ENCODE peak calls at places on chromosomes 7 and 10, in six cellular contexts. One of them, this sample, is unnamed. For H3K4me1, the result is how much of the 10 kb centered on the place peaks cover.

GRCh38 chr10:1939016-1939415 is 201.7 kb upstream of the ADARB2 start:
- DNase-seq in endothelial cell of umbilical vein: no peak
- DNase-seq in hepatocyte: no peak
- DNase-seq in neuronal stem cell: no peak
- DNase-seq in mammary epithelial cell: no peak
- DNase-seq in astrocyte: no peak
- DNase-seq in this sample: no peak

GRCh38 chr10:23390809-23391208 is 46.2 kb upstream of the C10orf67 start:
- DNase-seq in hepatocyte: no peak
- DNase-seq in astrocyte: no peak
- DNase-seq in neuronal stem cell: no peak
- DNase-seq in endothelial cell of umbilical vein: no peak
- DNase-seq in mammary epithelial cell: no peak
- DNase-seq in this sample: no peak

GRCh38 chr10:93420091-93420490 is 62.0 kb downstream of the MYOF start:
- DNase-seq in mammary epithelial cell: no peak
- DNase-seq in endothelial cell of umbilical vein: no peak
- DNase-seq in neuronal stem cell: peak
- DNase-seq in hepatocyte: no peak
- DNase-seq in astrocyte: peak
- DNase-seq in this sample: no peak

GRCh38 chr7:106045592-106045991 is 66.5 kb downstream of the SYPL1 start:
- DNase-seq in astrocyte: peak
- DNase-seq in mammary epithelial cell: no peak
- DNase-seq in neuronal stem cell: no peak
- DNase-seq in hepatocyte: no peak
- DNase-seq in endothelial cell of umbilical vein: no peak
- DNase-seq in this sample: no peak

GRCh38 chr7:112630565-112630964 is 149.8 kb downstream of the LSMEM1 start:
- DNase-seq in astrocyte: peak
- DNase-seq in hepatocyte: no peak
- DNase-seq in mammary epithelial cell: peak
- DNase-seq in neuronal stem cell: no peak
- DNase-seq in endothelial cell of umbilical vein: peak
- DNase-seq in this sample: no peak

GRCh38 chr10:123044391-123044790 is 35.6 kb downstream of the ACADSB start:
- DNase-seq in endothelial cell of umbilical vein: peak
- DNase-seq in mammary epithelial cell: peak
- DNase-seq in hepatocyte: no peak
- DNase-seq in astrocyte: no peak
- DNase-seq in neuronal stem cell: no peak
- DNase-seq in this sample: no peak

GRCh38 chr10:127428385-127428980 is 120.6 kb upstream of the NPS start:
- DNase-seq in astrocyte: no peak
- DNase-seq in hepatocyte: no peak
- DNase-seq in endothelial cell of umbilical vein: no peak
- DNase-seq in mammary epithelial cell: no peak
- DNase-seq in neuronal stem cell: no peak
- DNase-seq in this sample: no peak

GRCh38 chr10:17838080-17838634 is 29.0 kb downstream of the MRC1 start:
- DNase-seq in endothelial cell of umbilical vein: no peak
- DNase-seq in neuronal stem cell: no peak
- DNase-seq in mammary epithelial cell: no peak
- DNase-seq in astrocyte: no peak
- DNase-seq in hepatocyte: no peak
- DNase-seq in this sample: no peak

GRCh38 chr7:79823246-79823951 is 311.2 kb upstream of the GNAI1 start:
- DNase-seq in neuronal stem cell: no peak
- DNase-seq in hepatocyte: no peak
- DNase-seq in mammary epithelial cell: no peak
- DNase-seq in astrocyte: peak
- DNase-seq in endothelial cell of umbilical vein: no peak
- DNase-seq in this sample: no peak

GRCh38 chr10:42865716-42866114 is 83.1 kb downstream of the BMS1 start:
- DNase-seq in hepatocyte: no peak
- DNase-seq in astrocyte: no peak
- DNase-seq in endothelial cell of umbilical vein: no peak
- DNase-seq in mammary epithelial cell: no peak
- DNase-seq in neuronal stem cell: no peak
- DNase-seq in this sample: no peak

GRCh38 chr10:42866115-42866995 is 83.8 kb downstream of the BMS1 start:
- DNase-seq in endothelial cell of umbilical vein: peak
- DNase-seq in neuronal stem cell: peak
- DNase-seq in hepatocyte: peak
- DNase-seq in mammary epithelial cell: peak
- DNase-seq in astrocyte: peak
- DNase-seq in this sample: no peak

GRCh38 chr10:42868530-42868929 is 85.9 kb downstream of the BMS1 start:
- DNase-seq in astrocyte: no peak
- DNase-seq in hepatocyte: no peak
- DNase-seq in mammary epithelial cell: no peak
- DNase-seq in endothelial cell of umbilical vein: no peak
- DNase-seq in neuronal stem cell: no peak
- DNase-seq in this sample: no peak

GRCh38 chr10:42867571-42867970 is 85.0 kb downstream of the BMS1 start:
- DNase-seq in endothelial cell of umbilical vein: no peak
- DNase-seq in neuronal stem cell: no peak
- DNase-seq in hepatocyte: no peak
- DNase-seq in astrocyte: no peak
- DNase-seq in mammary epithelial cell: no peak
- DNase-seq in this sample: no peak

DNA sequence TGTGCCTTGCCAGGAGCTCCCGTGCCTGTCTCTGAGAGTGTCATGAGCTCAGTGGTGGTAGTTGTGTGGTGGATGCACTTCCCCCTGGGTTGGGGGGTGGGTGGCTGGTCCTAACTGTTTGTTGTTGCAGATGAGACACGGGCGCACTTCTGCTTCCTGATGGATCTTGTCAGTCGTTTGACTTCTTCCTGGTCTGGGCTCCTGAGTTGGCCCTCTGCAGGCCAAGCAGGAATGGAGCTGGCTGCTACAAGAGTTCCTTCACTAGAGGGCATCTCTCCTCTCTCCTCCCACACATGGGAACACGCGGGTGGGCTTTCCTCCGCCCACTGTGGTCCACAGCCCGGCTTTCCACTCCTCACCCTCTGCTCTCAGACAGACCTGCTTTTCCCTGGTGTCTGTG is 82.0 kb downstream of the BMS1 start:
- DNase-seq in neuronal stem cell: no peak
- DNase-seq in astrocyte: no peak
- DNase-seq in hepatocyte: no peak
- DNase-seq in mammary epithelial cell: peak
- DNase-seq in endothelial cell of umbilical vein: no peak
- DNase-seq in this sample: no peak
- H2AFZ ChIP-seq in neuronal stem cell: no peak
- H2AFZ ChIP-seq in astrocyte: no peak
- H2AFZ ChIP-seq in hepatocyte: no peak
- H2AFZ ChIP-seq in mammary epithelial cell: peak
- H2AFZ ChIP-seq in endothelial cell of umbilical vein: no peak
- H2AFZ ChIP-seq in this sample: peak

DNA sequence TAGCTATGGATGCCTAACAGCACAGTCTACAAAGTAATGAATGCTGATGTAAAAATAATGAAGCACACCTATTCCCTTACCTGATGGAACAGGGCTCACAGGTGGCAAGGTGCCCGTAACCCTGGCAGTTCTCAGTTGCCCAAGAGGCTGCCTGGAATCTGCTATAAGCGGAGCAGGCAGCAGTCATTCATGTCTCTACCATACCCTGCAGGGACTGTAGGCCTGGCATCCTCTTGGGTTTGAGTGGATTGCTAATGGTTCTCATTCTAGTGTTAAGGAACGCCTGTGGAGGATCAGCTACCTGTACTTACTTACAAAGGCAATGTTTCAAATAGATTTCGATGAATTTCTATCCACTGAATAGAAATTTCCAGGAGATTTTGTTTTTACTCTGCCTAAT is 38.4 kb downstream of the BAIAP2L1 start:
- DNase-seq in mammary epithelial cell: no peak
- DNase-seq in astrocyte: no peak
- DNase-seq in endothelial cell of umbilical vein: no peak
- DNase-seq in neuronal stem cell: no peak
- DNase-seq in hepatocyte: no peak
- DNase-seq in this sample: no peak
- H3K4me1 ChIP-seq in mammary epithelial cell: under half
- H3K4me1 ChIP-seq in astrocyte: under half
- H3K4me1 ChIP-seq in endothelial cell of umbilical vein: under half
- H3K4me1 ChIP-seq in neuronal stem cell: under half
- H3K4me1 ChIP-seq in hepatocyte: under half
- H3K4me1 ChIP-seq in this sample: under half

GRCh38 chr10:133230387-133231195 is 574 bp downstream of the UTF1 start:
- DNase-seq in hepatocyte: peak
- DNase-seq in mammary epithelial cell: no peak
- DNase-seq in neuronal stem cell: no peak
- DNase-seq in astrocyte: no peak
- DNase-seq in endothelial cell of umbilical vein: no peak
- DNase-seq in this sample: no peak
- H3K4me3 ChIP-seq in hepatocyte: no peak
- H3K4me3 ChIP-seq in mammary epithelial cell: no peak
- H3K4me3 ChIP-seq in neuronal stem cell: peak
- H3K4me3 ChIP-seq in astrocyte: no peak
- H3K4me3 ChIP-seq in endothelial cell of umbilical vein: no peak
- H3K4me3 ChIP-seq in this sample: no peak

GRCh38 chr7:122403113-122403512 is 98.6 kb upstream of the FEZF1 start:
- DNase-seq in hepatocyte: no peak
- DNase-seq in mammary epithelial cell: no peak
- DNase-seq in endothelial cell of umbilical vein: no peak
- DNase-seq in neuronal stem cell: no peak
- DNase-seq in astrocyte: no peak
- DNase-seq in this sample: no peak

GRCh38 chr7:122407195-122407594 is 102.6 kb upstream of the FEZF1 start:
- DNase-seq in endothelial cell of umbilical vein: no peak
- DNase-seq in neuronal stem cell: no peak
- DNase-seq in astrocyte: no peak
- DNase-seq in hepatocyte: no peak
- DNase-seq in mammary epithelial cell: no peak
- DNase-seq in this sample: no peak

GRCh38 chr7:122397381-122397780 is 92.8 kb upstream of the FEZF1 start:
- DNase-seq in hepatocyte: no peak
- DNase-seq in mammary epithelial cell: no peak
- DNase-seq in astrocyte: no peak
- DNase-seq in endothelial cell of umbilical vein: no peak
- DNase-seq in neuronal stem cell: no peak
- DNase-seq in this sample: no peak

DNA sequence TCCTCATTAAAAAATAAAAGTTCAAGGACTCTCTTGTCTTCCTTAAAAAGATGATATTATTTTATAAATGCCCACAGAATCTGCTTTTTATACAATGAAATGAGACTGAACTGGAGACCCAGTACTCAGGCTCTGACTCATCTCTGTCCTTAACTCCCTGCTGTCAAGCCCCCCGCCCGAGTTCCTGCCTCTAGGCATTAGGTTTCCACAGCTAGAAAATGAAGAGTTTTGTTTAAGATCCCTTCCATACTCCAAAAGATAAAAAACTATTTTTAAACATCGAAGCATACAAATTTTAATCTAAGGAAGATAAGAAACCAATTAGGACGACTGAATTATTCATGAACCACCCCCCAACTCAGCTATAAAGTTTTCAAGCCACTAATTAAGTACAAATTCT is 97.7 kb upstream of the FEZF1 start:
- DNase-seq in endothelial cell of umbilical vein: no peak
- DNase-seq in mammary epithelial cell: no peak
- DNase-seq in astrocyte: no peak
- DNase-seq in neuronal stem cell: no peak
- DNase-seq in hepatocyte: no peak
- DNase-seq in this sample: no peak
- H2AFZ ChIP-seq in endothelial cell of umbilical vein: no peak
- H2AFZ ChIP-seq in mammary epithelial cell: no peak
- H2AFZ ChIP-seq in astrocyte: no peak
- H2AFZ ChIP-seq in neuronal stem cell: no peak
- H2AFZ ChIP-seq in hepatocyte: no peak
- H2AFZ ChIP-seq in this sample: no peak

GRCh38 chr10:25191162-25191895 is 16.5 kb downstream of the GPR158 start:
- DNase-seq in neuronal stem cell: no peak
- DNase-seq in endothelial cell of umbilical vein: no peak
- DNase-seq in astrocyte: no peak
- DNase-seq in hepatocyte: no peak
- DNase-seq in mammary epithelial cell: no peak
- DNase-seq in this sample: no peak
- H3K4me1 ChIP-seq in neuronal stem cell: under half
- H3K4me1 ChIP-seq in endothelial cell of umbilical vein: under half
- H3K4me1 ChIP-seq in astrocyte: under half
- H3K4me1 ChIP-seq in hepatocyte: under half
- H3K4me1 ChIP-seq in mammary epithelial cell: under half
- H3K4me1 ChIP-seq in this sample: under half

GRCh38 chr7:28190077-28190476 is 9.5 kb upstream of the JAZF1 start:
- DNase-seq in endothelial cell of umbilical vein: no peak
- DNase-seq in neuronal stem cell: no peak
- DNase-seq in mammary epithelial cell: no peak
- DNase-seq in astrocyte: no peak
- DNase-seq in hepatocyte: no peak
- DNase-seq in this sample: no peak
- H3K4me3 ChIP-seq in endothelial cell of umbilical vein: no peak
- H3K4me3 ChIP-seq in neuronal stem cell: no peak
- H3K4me3 ChIP-seq in mammary epithelial cell: no peak
- H3K4me3 ChIP-seq in astrocyte: no peak
- H3K4me3 ChIP-seq in hepatocyte: no peak
- H3K4me3 ChIP-seq in this sample: no peak

DNA sequence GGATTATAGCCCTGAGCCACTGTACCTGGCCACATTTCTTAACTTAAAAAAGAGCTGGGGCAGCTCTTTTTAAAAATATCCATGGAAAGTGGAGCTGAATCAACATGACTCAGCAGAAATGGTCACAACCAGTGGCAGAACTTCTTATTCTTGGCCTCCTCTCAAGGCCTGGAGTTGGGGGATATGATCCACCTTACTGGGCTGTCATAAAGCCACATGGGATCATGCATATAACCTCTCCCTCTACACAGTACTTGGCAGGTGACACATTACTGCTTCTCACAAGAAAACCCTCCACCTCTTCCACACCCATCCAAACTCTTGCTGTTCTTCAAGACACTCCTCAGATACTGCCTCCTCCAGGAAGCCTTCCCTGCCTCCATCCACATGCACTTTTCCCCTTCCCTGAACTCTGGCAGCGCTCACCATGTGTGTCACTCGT is 85.3 kb downstream of the TBXAS1 start:
- DNase-seq in endothelial cell of umbilical vein: peak
- DNase-seq in astrocyte: peak
- DNase-seq in mammary epithelial cell: no peak
- DNase-seq in neuronal stem cell: no peak
- DNase-seq in hepatocyte: no peak
- DNase-seq in this sample: no peak
- H2AFZ ChIP-seq in endothelial cell of umbilical vein: no peak
- H2AFZ ChIP-seq in astrocyte: no peak
- H2AFZ ChIP-seq in mammary epithelial cell: peak
- H2AFZ ChIP-seq in neuronal stem cell: no peak
- H2AFZ ChIP-seq in hepatocyte: no peak
- H2AFZ ChIP-seq in this sample: no peak

GRCh38 chr10:75782463-75783248 is 351.2 kb downstream of the LRMDA start:
- DNase-seq in astrocyte: no peak
- DNase-seq in mammary epithelial cell: no peak
- DNase-seq in neuronal stem cell: no peak
- DNase-seq in endothelial cell of umbilical vein: no peak
- DNase-seq in hepatocyte: no peak
- DNase-seq in this sample: no peak
- H3K4me1 ChIP-seq in astrocyte: under half
- H3K4me1 ChIP-seq in mammary epithelial cell: under half
- H3K4me1 ChIP-seq in neuronal stem cell: under half
- H3K4me1 ChIP-seq in endothelial cell of umbilical vein: under half
- H3K4me1 ChIP-seq in hepatocyte: under half
- H3K4me1 ChIP-seq in this sample: under half